ENCODE peak calls at places on chromosomes 5 and 9, in four cellular contexts. E is HCT116, M is SK-N-SH, T is HepG2. Q is an unnamed sample.
A peak's percentile ranks its signal among the peaks of the same experiment; 100 is the strongest.

GRCh38 chr5:180960209-180960608 is 28.4 kb upstream of the BTNL3 start:
- DNase-seq in E (no peak), M (no peak), T (no peak), Q (no peak)

GRCh38 chr9:34892886-34893285 is 65.2 kb upstream of the PHF24 start:
- DNase-seq in E (no peak), M (no peak), T (no peak), Q (no peak)

GRCh38 chr5:68960469-68960868 is 133.3 kb upstream of the SLC30A5 start:
- DNase-seq in E (no peak), M (no peak), T (no peak), Q (no peak)

GRCh38 chr5:8756498-8757084 is 789.3 kb downstream of the SEMA5A start:
- DNase-seq in E (no peak), M (peak; percentile 33), T (no peak), Q (peak; percentile 25)

GRCh38 chr9:71760901-71761300 is 7.4 kb downstream of the CEMIP2 start:
- DNase-seq in E (no peak), M (no peak), T (peak; percentile 32), Q (peak; percentile 31)

GRCh38 chr5:24059716-24060115 is 552.3 kb downstream of the PRDM9 start:
- DNase-seq in E (no peak), M (no peak), T (no peak), Q (no peak)

GRCh38 chr5:32329395-32329834 is 16.7 kb upstream of the MTMR12 start:
- DNase-seq in E (peak; percentile 54), M (peak; percentile 72), T (peak; percentile 73), Q (peak; percentile 69)

GRCh38 chr5:154477382-154478223 is 424 bp downstream of the HAND1 start:
- DNase-seq in E (no peak), M (no peak), T (no peak), Q (peak; percentile 54)

GRCh38 chr9:137851516-137852217 is 25.9 kb upstream of the CACNA1B start:
- DNase-seq in E (no peak), M (peak; percentile 34), T (no peak), Q (no peak)

GRCh38 chr5:123785160-123786001 is 273.4 kb downstream of the CSNK1G3 start:
- DNase-seq in E (no peak), M (peak; percentile 27), T (no peak), Q (no peak)

GRCh38 chr5:138722518-138722917 is 30.7 kb upstream of the CTNNA1 start:
- DNase-seq in E (no peak), M (no peak), T (no peak), Q (peak; percentile 40)

GRCh38 chr9:124260769-124261603 is 3.2 kb downstream of the NEK6 start:
- DNase-seq in E (no peak), M (no peak), T (peak; percentile 61), Q (no peak)

GRCh38 chr9:133167769-133168168 is 4.1 kb upstream of the GBGT1 start:
- DNase-seq in E (no peak), M (no peak), T (no peak), Q (no peak)

GRCh38 chr5:78537406-78537805 is 111.2 kb downstream of the LHFPL2 start:
- DNase-seq in E (no peak), M (no peak), T (no peak), Q (no peak)

GRCh38 chr5:124789104-124789605 is 42.7 kb upstream of the ZNF608 start:
- DNase-seq in E (no peak), M (no peak), T (no peak), Q (no peak)

GRCh38 chr9:2043881-2044462 is 28.8 kb downstream of the SMARCA2 start:
- DNase-seq in E (no peak), M (no peak), T (no peak), Q (no peak)

GRCh38 chr9:119391878-119392277 is 22.6 kb upstream of the BRINP1 start:
- DNase-seq in E (no peak), M (peak; percentile 10), T (no peak), Q (no peak)

GRCh38 chr5:168877132-168877895 is 298.1 kb upstream of the PANK3 start:
- DNase-seq in E (no peak), M (no peak), T (peak; percentile 18), Q (no peak)

GRCh38 chr9:3526903-3527652 is 1.3 kb upstream of the RFX3 start:
- DNase-seq in E (peak; percentile 33), M (peak; percentile 45), T (peak; percentile 28), Q (no peak)

GRCh38 chr9:123081824-123082223 is 48.4 kb downstream of the GPR21 start:
- DNase-seq in E (peak; percentile 22), M (peak; percentile 25), T (peak; percentile 48), Q (no peak)
- TF ChIP-seq MAX in E (no peak), M (no peak), T (no peak), Q (no peak)

GRCh38 chr5:17167171-17167891 is 50.1 kb upstream of the BASP1 start:
- DNase-seq in E (no peak), M (no peak), T (no peak), Q (no peak)

GRCh38 chr5:17157916-17158529 is 59.4 kb upstream of the BASP1 start:
- DNase-seq in E (no peak), M (no peak), T (no peak), Q (no peak)

GRCh38 chr5:17157294-17157693 is 60.1 kb upstream of the BASP1 start:
- DNase-seq in E (no peak), M (no peak), T (no peak), Q (no peak)

GRCh38 chr5:17161669-17162068 is 55.8 kb upstream of the BASP1 start:
- DNase-seq in E (no peak), M (no peak), T (no peak), Q (no peak)

GRCh38 chr5:17163185-17163584 is 54.2 kb upstream of the BASP1 start:
- DNase-seq in E (no peak), M (no peak), T (no peak), Q (no peak)
- TF ChIP-seq MAX in E (no peak), M (no peak), T (no peak), Q (no peak)

DNA sequence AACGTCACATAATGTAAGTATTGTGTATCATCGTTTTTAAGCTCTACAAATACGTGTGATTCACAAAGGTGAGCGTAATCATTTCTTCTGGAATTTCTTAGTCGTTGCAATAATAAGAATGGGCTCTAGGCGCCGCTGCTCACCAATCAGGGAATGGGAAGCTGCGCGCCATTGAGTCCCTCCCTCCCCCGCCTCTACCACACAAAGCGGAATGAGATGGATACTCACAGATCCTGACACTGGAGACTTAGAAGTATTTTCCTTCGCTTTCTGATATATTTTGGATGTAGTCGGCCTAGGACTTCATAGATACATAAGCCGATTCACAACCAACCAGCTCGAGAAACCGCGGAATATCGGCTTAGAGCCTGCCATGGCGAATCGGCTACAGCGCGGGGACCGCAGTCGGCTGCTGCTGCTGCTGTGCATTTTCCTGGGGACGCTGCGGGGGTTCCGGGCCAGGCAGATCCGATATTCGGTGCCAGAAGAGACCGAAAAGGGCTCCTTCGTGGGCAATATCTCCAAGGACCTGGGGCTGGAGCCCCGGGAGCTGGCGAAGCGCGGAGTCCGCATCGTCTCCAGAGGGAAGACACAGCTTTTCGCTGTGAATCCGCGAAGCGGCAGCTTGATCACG is at the start of gene PCDHGA11:
- DNase-seq in E (peak; percentile 4), M (no peak), T (no peak), Q (peak; percentile 77)
- TF ChIP-seq MAX in E (no peak), M (no peak), T (no peak), Q (no peak)

GRCh38 chr5:108900668-108901067 is 153.0 kb downstream of the FER start:
- DNase-seq in E (no peak), M (no peak), T (peak; percentile 15), Q (no peak)

DNA sequence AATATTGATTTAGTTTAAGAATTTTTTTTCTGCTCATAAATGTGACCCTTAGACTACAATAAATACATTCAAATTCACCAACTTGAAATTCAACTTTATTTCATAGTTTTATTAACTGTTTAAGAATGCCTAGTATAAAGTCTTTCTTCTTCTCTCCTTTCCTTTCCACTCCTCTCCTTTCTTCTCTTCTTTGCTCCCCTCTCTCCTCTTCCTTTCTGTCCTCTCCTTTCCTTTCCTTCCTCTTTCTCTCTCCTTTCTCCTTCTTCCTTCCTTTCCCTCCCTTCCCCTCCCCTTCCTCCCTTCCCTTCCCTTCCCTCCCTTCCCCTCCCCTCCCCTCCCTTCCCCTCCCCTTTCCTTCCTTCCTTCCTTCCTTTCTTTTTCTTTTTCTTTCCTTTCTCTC is 150.6 kb downstream of the FER start:
- DNase-seq in E (no peak), M (no peak), T (no peak), Q (no peak)
- TF ChIP-seq MAX in E (no peak), M (no peak), T (no peak), Q (no peak)